ENCODE peak calls at places on chromosome 10, in eight cellular contexts. S is C1 segment of cervical spinal cord, C is activated T-cell treated with anti-CD3 and anti-CD28 coated beads for 24 hours, Y is NCI-H2227 treated with DMSO at 0.1 percent for 48 hours, W is caudate nucleus, T is hippocampal formation, K is AG08396, A is PC-3. G is an unnamed sample.

GRCh38 chr10:91194497-91195179 is 25.8 kb upstream of the PCGF5 start:
- DNase-seq in S (no peak), C (no peak), Y (no peak), W (no peak), T (no peak), K (peak), A (no peak), G (peak)

GRCh38 chr10:122640921-122641320 is 58.7 kb downstream of the C10orf120 start:
- DNase-seq in S (no peak), C (no peak), Y (no peak), W (no peak), T (no peak), K (no peak), A (no peak), G (no peak)

GRCh38 chr10:91573320-91573719 is 59.6 kb downstream of the PPP1R3C start:
- DNase-seq in S (no peak), C (no peak), Y (no peak), W (no peak), T (no peak), K (no peak), A (no peak), G (no peak)

GRCh38 chr10:107749235-107749634 is 584.7 kb upstream of the SORCS1 start:
- DNase-seq in S (no peak), C (no peak), Y (no peak), W (no peak), T (no peak), K (no peak), A (peak), G (no peak)

GRCh38 chr10:2935647-2936386 is 131.5 kb upstream of the PFKP start:
- DNase-seq in S (no peak), C (no peak), Y (no peak), W (no peak), T (no peak), K (no peak), A (no peak), G (no peak)

GRCh38 chr10:90862908-90863514 is 5.2 kb upstream of the HTR7 start:
- DNase-seq in S (no peak), C (no peak), Y (no peak), W (no peak), T (no peak), K (peak), A (peak), G (no peak)

GRCh38 chr10:23980054-23980453 is 228.9 kb upstream of the KIAA1217 start:
- DNase-seq in S (no peak), C (no peak), Y (no peak), W (no peak), T (no peak), K (no peak), A (no peak), G (no peak)

GRCh38 chr10:114337510-114338462 is 66.5 kb downstream of the AFAP1L2 start:
- DNase-seq in S (no peak), C (no peak), Y (no peak), W (no peak), T (no peak), K (no peak), A (no peak), G (peak)

GRCh38 chr10:116753759-116754158 is 11.4 kb upstream of the HSPA12A start:
- DNase-seq in S (no peak), C (no peak), Y (peak), W (no peak), T (no peak), K (no peak), A (peak), G (no peak)

GRCh38 chr10:110311357-110311949 is 6.7 kb upstream of the SMNDC1 start:
- DNase-seq in S (no peak), C (peak), Y (peak), W (no peak), T (no peak), K (peak), A (peak), G (no peak)

GRCh38 chr10:78171633-78172032 is 138.0 kb downstream of the RPS24 start:
- DNase-seq in S (no peak), C (no peak), Y (no peak), W (no peak), T (no peak), K (no peak), A (no peak), G (no peak)

GRCh38 chr10:80503584-80504157 is 34.0 kb upstream of the SH2D4B start:
- DNase-seq in S (no peak), C (no peak), Y (no peak), W (no peak), T (no peak), K (no peak), A (no peak), G (no peak)

GRCh38 chr10:46326066-46326465 is 39.3 kb downstream of the ANTXRL start:
- DNase-seq in S (no peak), C (no peak), Y (no peak), W (no peak), T (no peak), K (no peak), A (no peak), G (no peak)

GRCh38 chr10:120586471-120586872 is 129.4 kb downstream of the PLPP4 start:
- DNase-seq in S (no peak), C (no peak), Y (no peak), W (no peak), T (no peak), K (peak), A (peak), G (no peak)

GRCh38 chr10:132169766-132170560 is 16.8 kb upstream of the DPYSL4 start:
- DNase-seq in S (no peak), C (no peak), Y (no peak), W (no peak), T (no peak), K (no peak), A (no peak), G (no peak)

GRCh38 chr10:125684583-125684982 is 1.6 kb upstream of the TEX36 start:
- DNase-seq in S (no peak), C (no peak), Y (no peak), W (no peak), T (no peak), K (no peak), A (no peak), G (no peak)

GRCh38 chr10:61271127-61271780 is 181.9 kb downstream of the TMEM26 start:
- DNase-seq in S (no peak), C (no peak), Y (no peak), W (no peak), T (no peak), K (peak), A (peak), G (no peak)

GRCh38 chr10:80279146-80279545 is 10.3 kb downstream of the MAT1A start:
- DNase-seq in S (no peak), C (no peak), Y (no peak), W (no peak), T (no peak), K (no peak), A (no peak), G (no peak)

GRCh38 chr10:24720096-24720495 is 3.6 kb downstream of the ARHGAP21 start:
- DNase-seq in S (no peak), C (no peak), Y (no peak), W (no peak), T (no peak), K (no peak), A (no peak), G (no peak)

GRCh38 chr10:32412499-32412853 is 33.5 kb upstream of the CCDC7 start:
- DNase-seq in S (no peak), C (no peak), Y (peak), W (no peak), T (no peak), K (no peak), A (peak), G (no peak)

GRCh38 chr10:76962851-76963250 is 674.8 kb downstream of the KCNMA1 start:
- DNase-seq in S (no peak), C (no peak), Y (no peak), W (no peak), T (no peak), K (peak), A (no peak), G (no peak)

GRCh38 chr10:121096617-121097431 is 245.7 kb downstream of the WDR11 start:
- DNase-seq in S (no peak), C (no peak), Y (no peak), W (no peak), T (no peak), K (no peak), A (no peak), G (no peak)

GRCh38 chr10:80382989-80383388 is 25.4 kb upstream of the PRXL2A start:
- DNase-seq in S (no peak), C (no peak), Y (no peak), W (no peak), T (peak), K (peak), A (no peak), G (peak)